ENCODE peak calls at places on chromosome 7, in four cellular contexts. O is GM13977; X is activated naive CD8-positive, alpha-beta T cell treated with anti-CD3 and anti-CD28 coated beads for 36 hours; A is lower lobe of right lung. C is an unnamed sample.

GRCh38 chr7:106367018-106367420 is 82.2 kb upstream of the NAMPT start:
- DNase-seq in O (peak; percentile 24), X (no peak), A (peak; percentile 48), C (no peak)

GRCh38 chr7:2971914-2972530 is 71.6 kb downstream of the CARD11 start:
- DNase-seq in O (no peak), X (no peak), A (no peak), C (peak; percentile 45)

GRCh38 chr7:158847451-158847866 is 8.9 kb upstream of the DYNC2I1 start:
- DNase-seq in O (no peak), X (no peak), A (no peak), C (no peak)

GRCh38 chr7:41969713-41970112 is 266.8 kb upstream of the INHBA start:
- DNase-seq in O (no peak), X (no peak), A (no peak), C (no peak)

GRCh38 chr7:6027806-6028365 is 3.3 kb upstream of the ANKRD61 start:
- DNase-seq in O (no peak), X (no peak), A (no peak), C (no peak)

GRCh38 chr7:85184599-85185354 is 2.1 kb downstream of the SEMA3D start:
- DNase-seq in O (no peak), X (no peak), A (peak; percentile 43), C (no peak)

GRCh38 chr7:135981958-135982646 is 4.9 kb upstream of the MTPN start:
- DNase-seq in O (no peak), X (no peak), A (no peak), C (no peak)

GRCh38 chr7:104984591-104985258 is 29.3 kb upstream of the KMT2E start:
- DNase-seq in O (no peak), X (no peak), A (no peak), C (no peak)

GRCh38 chr7:22943997-22944396 is 69.9 kb downstream of the HYCC1 start:
- DNase-seq in O (no peak), X (no peak), A (no peak), C (no peak)

GRCh38 chr7:9091282-9091681 is 657.9 kb downstream of the NXPH1 start:
- DNase-seq in O (peak; percentile 4), X (no peak), A (no peak), C (no peak)

GRCh38 chr7:84123903-84124573 is 70.6 kb downstream of the SEMA3A start:
- DNase-seq in O (no peak), X (no peak), A (no peak), C (no peak)

GRCh38 chr7:27185708-27186449 is 847 bp upstream of the HOXA11 start:
- DNase-seq in O (no peak), X (no peak), A (no peak), C (no peak)

GRCh38 chr7:2000153-2000687 is 232.5 kb downstream of the MAD1L1 start:
- DNase-seq in O (no peak), X (no peak), A (peak; percentile 32), C (no peak)

GRCh38 chr7:91357379-91357778 is 93.1 kb downstream of the FZD1 start:
- DNase-seq in O (no peak), X (no peak), A (no peak), C (no peak)

GRCh38 chr7:1695800-1696454 is 25.9 kb downstream of the ELFN1 start:
- DNase-seq in O (no peak), X (no peak), A (no peak), C (no peak)